ENCODE peak calls at places on chromosome 3, in eight cellular contexts. L, A, K, C, M, G, J and S are unnamed samples.

GRCh38 chr3:127050733-127051132 is 67.8 kb downstream of the PLXNA1 start:
- DNase-seq in C (no peak), A (no peak), G (no peak), L (no peak), J (no peak), M (peak), K (peak), S (no peak)

GRCh38 chr3:10173926-10174435 is 9.3 kb downstream of the IRAK2 start:
- DNase-seq in J (peak), K (peak), G (no peak), L (peak), C (no peak), M (peak), A (peak), S (peak)

GRCh38 chr3:134090031-134090430 is 60.3 kb upstream of the SLCO2A1 start:
- DNase-seq in J (peak), G (peak), A (peak), K (no peak), M (no peak), C (no peak), L (no peak), S (no peak)

GRCh38 chr3:13079051-13079450 is 5.8 kb upstream of the IQSEC1 start:
- DNase-seq in G (peak), A (no peak), K (no peak), C (no peak), L (no peak), M (peak), J (no peak), S (no peak)

GRCh38 chr3:82461049-82461889 is 699.8 kb upstream of the GBE1 start:
- DNase-seq in K (no peak), J (no peak), A (no peak), M (peak), C (no peak), L (no peak), G (no peak), S (no peak)

GRCh38 chr3:178655488-178655887 is 119.3 kb downstream of the KCNMB2 start:
- DNase-seq in G (no peak), A (no peak), M (no peak), C (no peak), J (no peak), K (no peak), L (no peak), S (no peak)

GRCh38 chr3:52962160-52962559 is 64.8 kb upstream of the STIMATE start:
- DNase-seq in J (no peak), L (no peak), C (no peak), K (no peak), M (no peak), G (no peak), A (no peak), S (no peak)

GRCh38 chr3:177471733-177472480 is 274.6 kb upstream of the TBL1XR1 start:
- DNase-seq in A (no peak), J (no peak), L (no peak), C (no peak), G (no peak), K (no peak), M (no peak), S (no peak)

GRCh38 chr3:14243782-14244181 is 65.2 kb downstream of the LSM3 start:
- DNase-seq in J (no peak), C (no peak), G (peak), L (peak), A (no peak), K (no peak), M (no peak), S (no peak)

GRCh38 chr3:166608132-166608531 is 770.9 kb upstream of the BCHE start:
- DNase-seq in L (no peak), K (no peak), J (no peak), M (no peak), G (peak), A (no peak), C (no peak), S (no peak)

GRCh38 chr3:15148614-15149013 is 49.7 kb upstream of the RBSN start:
- DNase-seq in K (no peak), J (peak), M (no peak), G (peak), A (no peak), C (peak), L (no peak), S (no peak)

GRCh38 chr3:9703736-9704342 is at the start of gene CPNE9:
- DNase-seq in L (no peak), K (peak), M (no peak), J (no peak), A (no peak), C (peak), G (no peak), S (peak)

GRCh38 chr3:146124141-146124801 is 36.7 kb downstream of the PLOD2 start:
- DNase-seq in C (no peak), J (peak), G (peak), L (no peak), A (no peak), K (no peak), M (no peak), S (no peak)

GRCh38 chr3:55245391-55245790 is 241.7 kb downstream of the WNT5A start:
- DNase-seq in G (no peak), M (no peak), J (no peak), L (no peak), A (no peak), K (no peak), C (no peak), S (no peak)

GRCh38 chr3:97719156-97719821 is 45.3 kb upstream of the ARL6 start:
- DNase-seq in L (peak), A (peak), C (peak), J (peak), M (peak), K (peak), G (peak), S (peak)

GRCh38 chr3:189108032-189108431 is 63.7 kb upstream of the TPRG1 start:
- DNase-seq in C (no peak), A (no peak), G (no peak), L (no peak), K (no peak), M (no peak), J (no peak), S (no peak)

GRCh38 chr3:21954709-21955108 is 203.7 kb upstream of the ZNF385D start:
- DNase-seq in A (peak), K (no peak), G (peak), C (no peak), J (peak), M (no peak), L (no peak), S (no peak)

GRCh38 chr3:48856469-48856868 is 8.8 kb upstream of the PRKAR2A start:
- DNase-seq in M (peak), J (no peak), L (no peak), G (no peak), C (no peak), A (no peak), K (no peak), S (no peak)

GRCh38 chr3:9157651-9158383 is 91.6 kb downstream of the SRGAP3 start:
- DNase-seq in M (no peak), C (no peak), A (no peak), K (no peak), J (no peak), G (no peak), L (no peak), S (no peak)

DNA sequence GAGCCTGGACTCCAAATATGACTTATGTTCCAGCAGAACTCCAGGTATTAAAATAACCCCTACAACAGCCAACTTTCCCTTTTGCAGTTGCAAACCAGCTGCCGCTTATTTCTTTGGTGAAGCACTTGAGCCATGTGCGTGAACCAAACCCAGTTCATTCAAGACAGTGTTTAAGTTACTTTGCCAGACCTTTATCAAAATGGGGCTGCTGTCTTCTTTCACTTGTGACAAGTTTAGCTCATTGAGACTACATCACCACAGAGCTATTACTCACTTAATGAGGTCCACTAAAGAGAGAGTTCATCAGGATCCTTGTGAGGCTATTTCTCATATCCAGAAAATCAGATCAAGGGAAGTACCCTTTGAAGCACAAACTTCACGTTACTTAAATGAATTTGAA is 2.4 kb upstream of the XRN1 start:
- DNase-seq in A (no peak), G (no peak), L (no peak), C (no peak), M (no peak), K (no peak), J (no peak), S (no peak)
- TF ChIP-seq CTCF in A (no peak), G (no peak), L (no peak), C (no peak), M (no peak), K (no peak), J (no peak), S (no peak)

GRCh38 chr3:149490260-149490971 is 15.9 kb downstream of the TM4SF4 start:
- DNase-seq in K (no peak), C (no peak), L (no peak), G (no peak), M (no peak), A (no peak), J (no peak), S (no peak)

GRCh38 chr3:149493315-149494021 is 19.0 kb downstream of the TM4SF4 start:
- DNase-seq in G (no peak), A (no peak), L (no peak), K (no peak), C (no peak), M (no peak), J (no peak), S (no peak)

GRCh38 chr3:149487598-149488197 is 13.2 kb downstream of the TM4SF4 start:
- DNase-seq in C (peak), A (no peak), G (no peak), M (no peak), K (no peak), L (no peak), J (no peak), S (peak)

GRCh38 chr3:149486726-149487125 is 12.2 kb downstream of the TM4SF4 start:
- DNase-seq in C (no peak), J (no peak), A (no peak), M (no peak), G (no peak), L (no peak), K (no peak), S (no peak)

GRCh38 chr3:149489060-149489690 is 14.7 kb downstream of the TM4SF4 start:
- DNase-seq in A (no peak), K (no peak), G (no peak), J (peak), C (peak), M (no peak), L (no peak), S (peak)
- TF ChIP-seq CTCF in A (peak), K (peak), G (peak), J (peak), C (peak), M (peak), L (peak), S (peak)

GRCh38 chr3:63015614-63016016 is 140.4 kb upstream of the CADPS start:
- DNase-seq in A (no peak), G (no peak), C (peak), K (peak), L (no peak), M (no peak), J (no peak), S (no peak)
- TF ChIP-seq CTCF in A (no peak), G (no peak), C (no peak), K (no peak), L (no peak), M (no peak), J (no peak), S (no peak)

DNA sequence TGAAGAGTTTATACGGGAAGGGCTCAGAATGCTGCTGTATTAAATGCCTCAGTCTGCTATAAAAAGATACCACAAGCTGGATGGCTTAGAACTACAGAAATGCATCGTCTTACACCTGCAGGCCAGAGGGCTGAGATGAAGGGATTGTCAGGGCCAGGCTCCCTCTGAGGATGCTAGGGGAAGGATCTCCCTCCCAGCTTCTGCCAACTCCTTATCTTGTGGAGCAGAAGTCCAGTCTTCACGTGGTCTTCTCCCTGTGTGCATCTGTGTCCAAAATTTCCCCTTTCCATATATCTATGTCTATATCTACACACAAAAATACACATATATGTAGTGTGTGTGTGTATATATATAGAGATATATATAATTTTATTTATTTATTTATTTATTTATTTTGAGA is 3.0 kb downstream of the ALG1L2 start:
- DNase-seq in K (no peak), C (no peak), J (no peak), L (no peak), M (no peak), A (no peak), G (no peak), S (no peak)
- TF ChIP-seq CTCF in K (no peak), C (no peak), J (no peak), L (no peak), M (no peak), A (no peak), G (no peak), S (no peak)